ENCODE peak calls at places on chromosome 20, in six cellular contexts. One of them, this sample, is unnamed.

GRCh38 chr20:40108321-40108720 is 580.7 kb downstream of the MAFB start:
- DNase-seq in H1: no peak
- DNase-seq in IMR-90: no peak
- DNase-seq in A549: no peak
- DNase-seq in SK-N-SH: no peak
- DNase-seq in HepG2: no peak
- DNase-seq in this sample: no peak

GRCh38 chr20:24979036-24979960 is 13.3 kb downstream of the APMAP start:
- DNase-seq in H1: peak; percentile 22
- DNase-seq in IMR-90: no peak
- DNase-seq in A549: no peak
- DNase-seq in SK-N-SH: no peak
- DNase-seq in HepG2: no peak
- DNase-seq in this sample: no peak

GRCh38 chr20:39109933-39110818 is 148.0 kb downstream of the DHX35 start:
- DNase-seq in H1: no peak
- DNase-seq in IMR-90: no peak
- DNase-seq in A549: no peak
- DNase-seq in SK-N-SH: no peak
- DNase-seq in HepG2: no peak
- DNase-seq in this sample: peak; percentile 51

GRCh38 chr20:10501377-10501776 is 66.3 kb downstream of the SLX4IP start:
- DNase-seq in H1: no peak
- DNase-seq in IMR-90: no peak
- DNase-seq in A549: no peak
- DNase-seq in SK-N-SH: no peak
- DNase-seq in HepG2: no peak
- DNase-seq in this sample: no peak

GRCh38 chr20:44571367-44571766 is 11.0 kb upstream of the PKIG start:
- DNase-seq in H1: no peak
- DNase-seq in IMR-90: no peak
- DNase-seq in A549: no peak
- DNase-seq in SK-N-SH: no peak
- DNase-seq in HepG2: no peak
- DNase-seq in this sample: no peak

GRCh38 chr20:41366546-41367392 is at the start of gene EMILIN3:
- DNase-seq in H1: peak; percentile 69
- DNase-seq in IMR-90: no peak
- DNase-seq in A549: no peak
- DNase-seq in SK-N-SH: peak; percentile 85
- DNase-seq in HepG2: no peak
- DNase-seq in this sample: peak; percentile 62

GRCh38 chr20:21703740-21704407 is 1.6 kb upstream of the PAX1 start:
- DNase-seq in H1: no peak
- DNase-seq in IMR-90: no peak
- DNase-seq in A549: no peak
- DNase-seq in SK-N-SH: no peak
- DNase-seq in HepG2: no peak
- DNase-seq in this sample: no peak

GRCh38 chr20:62239278-62239879 is 1.1 kb downstream of the OSBPL2 start:
- DNase-seq in H1: no peak
- DNase-seq in IMR-90: no peak
- DNase-seq in A549: no peak
- DNase-seq in SK-N-SH: no peak
- DNase-seq in HepG2: no peak
- DNase-seq in this sample: no peak

GRCh38 chr20:10225439-10226080 is 6.9 kb downstream of the SNAP25 start:
- DNase-seq in H1: no peak
- DNase-seq in IMR-90: no peak
- DNase-seq in A549: peak; percentile 33
- DNase-seq in SK-N-SH: peak; percentile 34
- DNase-seq in HepG2: peak; percentile 54
- DNase-seq in this sample: no peak

GRCh38 chr20:35342154-35342769 is 50.0 kb upstream of the FAM83C start:
- DNase-seq in H1: no peak
- DNase-seq in IMR-90: no peak
- DNase-seq in A549: no peak
- DNase-seq in SK-N-SH: no peak
- DNase-seq in HepG2: no peak
- DNase-seq in this sample: peak; percentile 18

GRCh38 chr20:35788796-35789195 is 17.0 kb downstream of the PHF20 start:
- DNase-seq in H1: no peak
- DNase-seq in IMR-90: no peak
- DNase-seq in A549: no peak
- DNase-seq in SK-N-SH: no peak
- DNase-seq in HepG2: no peak
- DNase-seq in this sample: no peak

GRCh38 chr20:6075428-6076219 is 21.8 kb upstream of the LRRN4 start:
- DNase-seq in H1: no peak
- DNase-seq in IMR-90: no peak
- DNase-seq in A549: no peak
- DNase-seq in SK-N-SH: no peak
- DNase-seq in HepG2: no peak
- DNase-seq in this sample: no peak

GRCh38 chr20:3646067-3646440 is 17.1 kb downstream of the GFRA4 start:
- DNase-seq in H1: peak; percentile 17
- DNase-seq in IMR-90: peak; percentile 35
- DNase-seq in A549: no peak
- DNase-seq in SK-N-SH: no peak
- DNase-seq in HepG2: no peak
- DNase-seq in this sample: no peak

GRCh38 chr20:24148372-24148771 is 159.8 kb upstream of the GGTLC1 start:
- DNase-seq in H1: peak; percentile 14
- DNase-seq in IMR-90: no peak
- DNase-seq in A549: no peak
- DNase-seq in SK-N-SH: no peak
- DNase-seq in HepG2: no peak
- DNase-seq in this sample: no peak

GRCh38 chr20:16107172-16107870 is 465.9 kb downstream of the KIF16B start:
- DNase-seq in H1: no peak
- DNase-seq in IMR-90: no peak
- DNase-seq in A549: no peak
- DNase-seq in SK-N-SH: peak; percentile 48
- DNase-seq in HepG2: no peak
- DNase-seq in this sample: peak; percentile 10

GRCh38 chr20:50273601-50274491 is 83.2 kb downstream of the CEBPB start:
- DNase-seq in H1: no peak
- DNase-seq in IMR-90: no peak
- DNase-seq in A549: no peak
- DNase-seq in SK-N-SH: no peak
- DNase-seq in HepG2: no peak
- DNase-seq in this sample: peak; percentile 26

GRCh38 chr20:4637081-4637797 is 84.5 kb upstream of the PRND start:
- DNase-seq in H1: no peak
- DNase-seq in IMR-90: peak; percentile 6
- DNase-seq in A549: no peak
- DNase-seq in SK-N-SH: no peak
- DNase-seq in HepG2: no peak
- DNase-seq in this sample: no peak

GRCh38 chr20:40258931-40259330 is 430.1 kb downstream of the MAFB start:
- DNase-seq in H1: no peak
- DNase-seq in IMR-90: no peak
- DNase-seq in A549: no peak
- DNase-seq in SK-N-SH: no peak
- DNase-seq in HepG2: no peak
- DNase-seq in this sample: no peak

GRCh38 chr20:10857362-10858070 is 183.7 kb upstream of the JAG1 start:
- DNase-seq in H1: no peak
- DNase-seq in IMR-90: peak; percentile 60
- DNase-seq in A549: peak; percentile 74
- DNase-seq in SK-N-SH: no peak
- DNase-seq in HepG2: peak; percentile 58
- DNase-seq in this sample: no peak

GRCh38 chr20:50550531-50550930 is 40.3 kb downstream of the PTPN1 start:
- DNase-seq in H1: no peak
- DNase-seq in IMR-90: no peak
- DNase-seq in A549: no peak
- DNase-seq in SK-N-SH: no peak
- DNase-seq in HepG2: no peak
- DNase-seq in this sample: no peak

GRCh38 chr20:35632539-35633115 is 17.0 kb downstream of the SPAG4 start:
- DNase-seq in H1: peak; percentile 41
- DNase-seq in IMR-90: no peak
- DNase-seq in A549: no peak
- DNase-seq in SK-N-SH: no peak
- DNase-seq in HepG2: no peak
- DNase-seq in this sample: no peak

GRCh38 chr20:25090492-25091429 is 8.8 kb upstream of the VSX1 start:
- DNase-seq in H1: peak; percentile 38
- DNase-seq in IMR-90: no peak
- DNase-seq in A549: no peak
- DNase-seq in SK-N-SH: no peak
- DNase-seq in HepG2: no peak
- DNase-seq in this sample: no peak

GRCh38 chr20:51022803-51023616 is at the start of gene KCNG1:
- DNase-seq in H1: peak; percentile 87
- DNase-seq in IMR-90: peak; percentile 75
- DNase-seq in A549: peak; percentile 93
- DNase-seq in SK-N-SH: peak; percentile 97
- DNase-seq in HepG2: no peak
- DNase-seq in this sample: peak; percentile 79

GRCh38 chr20:3749689-3750639 is 17.5 kb downstream of the HSPA12B start:
- DNase-seq in H1: peak; percentile 94
- DNase-seq in IMR-90: no peak
- DNase-seq in A549: peak; percentile 98
- DNase-seq in SK-N-SH: peak; percentile 98
- DNase-seq in HepG2: peak; percentile 56
- DNase-seq in this sample: peak; percentile 82

GRCh38 chr20:38586181-38586525 is 5.2 kb downstream of the ADIG start:
- DNase-seq in H1: no peak
- DNase-seq in IMR-90: no peak
- DNase-seq in A549: no peak
- DNase-seq in SK-N-SH: no peak
- DNase-seq in HepG2: no peak
- DNase-seq in this sample: no peak

DNA sequence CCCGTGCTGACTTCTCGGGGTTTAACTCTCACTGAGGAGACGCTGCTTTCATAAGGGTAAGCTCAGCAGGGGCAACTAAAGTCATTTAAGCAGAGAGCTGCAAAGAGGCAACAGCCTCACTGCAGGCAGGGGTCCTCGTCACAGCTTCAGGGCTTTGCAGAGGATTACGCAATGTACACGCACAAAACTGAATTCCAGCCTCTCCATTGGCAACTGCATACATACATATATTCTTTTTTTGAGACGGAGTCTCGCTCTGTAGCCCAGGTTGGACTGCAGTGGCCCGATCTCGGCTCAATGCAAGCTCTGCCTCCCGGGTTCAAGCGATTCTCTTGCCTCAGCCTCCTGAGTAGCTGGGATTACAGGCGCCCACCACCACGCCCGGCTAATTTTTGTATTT is 2.4 kb downstream of the GMEB2 start:
- DNase-seq in H1: no peak
- DNase-seq in IMR-90: peak; percentile 49
- DNase-seq in A549: no peak
- DNase-seq in SK-N-SH: no peak
- DNase-seq in HepG2: peak; percentile 80
- DNase-seq in this sample: no peak
- TF ChIP-seq USF2 in H1: no peak
- TF ChIP-seq USF2 in IMR-90: no peak
- TF ChIP-seq USF2 in A549: no peak
- TF ChIP-seq USF2 in SK-N-SH: no peak
- TF ChIP-seq USF2 in HepG2: no peak
- TF ChIP-seq USF2 in this sample: no peak

GRCh38 chr20:58004900-58005299 is 223.6 kb downstream of the ANKRD60 start:
- DNase-seq in H1: no peak
- DNase-seq in IMR-90: no peak
- DNase-seq in A549: no peak
- DNase-seq in SK-N-SH: no peak
- DNase-seq in HepG2: no peak
- DNase-seq in this sample: no peak
- TF ChIP-seq USF2 in H1: no peak
- TF ChIP-seq USF2 in IMR-90: no peak
- TF ChIP-seq USF2 in A549: no peak
- TF ChIP-seq USF2 in SK-N-SH: no peak
- TF ChIP-seq USF2 in HepG2: no peak
- TF ChIP-seq USF2 in this sample: no peak

DNA sequence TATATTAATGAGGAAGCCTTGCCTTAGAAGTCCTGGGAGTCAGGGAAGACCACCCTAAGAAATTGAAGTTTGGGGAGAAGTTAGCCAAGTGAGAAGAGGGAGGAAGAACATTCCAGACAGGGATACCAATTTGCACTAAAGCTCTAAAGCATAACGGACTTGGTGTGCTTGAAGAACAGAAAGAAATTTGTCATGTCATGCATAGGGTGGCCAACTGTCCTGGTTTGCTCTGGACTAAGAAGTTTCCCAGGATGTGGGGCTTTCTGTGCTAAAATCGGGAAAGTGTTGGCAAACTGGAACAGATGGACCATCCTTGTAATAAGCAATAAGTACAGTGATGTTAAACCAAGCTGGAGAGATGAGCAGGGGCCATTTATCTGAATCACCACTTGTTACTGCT is 217.6 kb downstream of the ZNF217 start:
- DNase-seq in H1: no peak
- DNase-seq in IMR-90: no peak
- DNase-seq in A549: no peak
- DNase-seq in SK-N-SH: no peak
- DNase-seq in HepG2: no peak
- DNase-seq in this sample: no peak
- TF ChIP-seq USF2 in H1: no peak
- TF ChIP-seq USF2 in IMR-90: no peak
- TF ChIP-seq USF2 in A549: no peak
- TF ChIP-seq USF2 in SK-N-SH: no peak
- TF ChIP-seq USF2 in HepG2: no peak
- TF ChIP-seq USF2 in this sample: no peak

GRCh38 chr20:20334489-20334888 is 33.4 kb upstream of the INSM1 start:
- DNase-seq in H1: no peak
- DNase-seq in IMR-90: no peak
- DNase-seq in A549: no peak
- DNase-seq in SK-N-SH: no peak
- DNase-seq in HepG2: no peak
- DNase-seq in this sample: no peak

GRCh38 chr20:20329564-20329963 is 38.3 kb upstream of the INSM1 start:
- DNase-seq in H1: no peak
- DNase-seq in IMR-90: no peak
- DNase-seq in A549: no peak
- DNase-seq in SK-N-SH: no peak
- DNase-seq in HepG2: no peak
- DNase-seq in this sample: no peak

GRCh38 chr20:20331796-20332195 is 36.1 kb upstream of the INSM1 start:
- DNase-seq in H1: no peak
- DNase-seq in IMR-90: no peak
- DNase-seq in A549: no peak
- DNase-seq in SK-N-SH: no peak
- DNase-seq in HepG2: no peak
- DNase-seq in this sample: no peak

GRCh38 chr20:20338133-20338730 is 29.7 kb upstream of the INSM1 start:
- DNase-seq in H1: no peak
- DNase-seq in IMR-90: no peak
- DNase-seq in A549: no peak
- DNase-seq in SK-N-SH: no peak
- DNase-seq in HepG2: no peak
- DNase-seq in this sample: no peak

DNA sequence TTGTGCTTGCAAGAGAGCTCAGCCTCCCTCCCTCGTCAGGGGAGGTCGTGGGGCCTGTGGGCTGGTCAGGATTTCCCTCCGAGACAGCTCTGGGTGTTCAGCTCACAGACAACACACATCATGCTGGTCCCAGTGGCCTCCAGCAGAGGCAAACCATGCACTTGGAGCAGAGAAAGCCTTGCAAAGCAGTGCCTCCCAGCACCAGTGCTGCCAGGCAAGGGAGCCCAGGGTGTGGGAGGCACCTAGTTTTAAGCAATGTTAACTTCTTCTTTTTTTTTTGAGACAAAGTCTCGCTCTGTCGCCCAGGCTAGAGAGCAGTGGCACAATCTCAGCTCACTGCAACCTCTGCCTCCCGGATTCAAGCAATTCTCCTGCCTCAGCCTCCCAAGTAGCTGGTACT is 34.0 kb upstream of the INSM1 start:
- DNase-seq in H1: no peak
- DNase-seq in IMR-90: no peak
- DNase-seq in A549: no peak
- DNase-seq in SK-N-SH: no peak
- DNase-seq in HepG2: no peak
- DNase-seq in this sample: no peak
- TF ChIP-seq USF2 in H1: no peak
- TF ChIP-seq USF2 in IMR-90: no peak
- TF ChIP-seq USF2 in A549: no peak
- TF ChIP-seq USF2 in SK-N-SH: no peak
- TF ChIP-seq USF2 in HepG2: no peak
- TF ChIP-seq USF2 in this sample: no peak